ENCODE peak calls at places on chromosomes 7 and 10, in eight cellular contexts. Y is GM23338, C is Panc1, R is HepG2, V is K562, X is HCT116, Z is upper lobe of left lung, H is GM12878. K is an unnamed sample.

GRCh38 chr7:4093035-4093434 is 589.1 kb upstream of the FOXK1 start:
- ATAC-seq in C (no peak), Y (no peak), Z (no peak), R (no peak), H (no peak), V (no peak), X (no peak), K (no peak)

GRCh38 chr10:71753091-71753959 is 20.0 kb downstream of the VSIR start:
- ATAC-seq in Z (peak; percentile 58), Y (no peak), C (no peak), H (no peak), V (peak; percentile 74), R (peak; percentile 86), X (no peak), K (peak; percentile 25)

GRCh38 chr7:143321734-143322133 is 5.8 kb downstream of the CLCN1 start:
- ATAC-seq in R (peak; percentile 48), V (peak; percentile 27), Y (peak; percentile 34), C (peak; percentile 65), X (peak; percentile 88), Z (peak; percentile 73), H (peak; percentile 47), K (no peak)

GRCh38 chr10:98262571-98262970 is 5.4 kb downstream of the LOXL4 start:
- ATAC-seq in Z (peak; percentile 50), X (peak; percentile 82), H (peak; percentile 80), V (no peak), C (peak; percentile 84), Y (peak; percentile 84), R (peak; percentile 54), K (peak; percentile 28)

GRCh38 chr7:20114463-20114862 is 102.7 kb downstream of the MACC1 start:
- ATAC-seq in Z (peak; percentile 91), R (no peak), H (peak; percentile 91), X (no peak), C (no peak), Y (peak; percentile 38), V (peak; percentile 92), K (no peak)

GRCh38 chr10:11276475-11276990 is 258.9 kb downstream of the CELF2 start:
- ATAC-seq in V (no peak), Z (no peak), Y (no peak), X (no peak), C (no peak), H (no peak), R (no peak), K (no peak)

GRCh38 chr7:110922906-110923305 is 168.0 kb upstream of the LRRN3 start:
- ATAC-seq in X (no peak), Y (no peak), H (no peak), Z (no peak), C (no peak), R (peak; percentile 52), V (no peak), K (peak; percentile 58)

GRCh38 chr10:62052276-62052675 is 150.8 kb downstream of the ARID5B start:
- ATAC-seq in X (no peak), Y (no peak), C (no peak), Z (no peak), H (no peak), R (no peak), V (no peak), K (no peak)

GRCh38 chr10:24834869-24835268 is 111.2 kb upstream of the ARHGAP21 start:
- ATAC-seq in Z (no peak), V (no peak), R (no peak), C (no peak), X (no peak), H (no peak), Y (peak; percentile 55), K (no peak)

GRCh38 chr7:74023037-74023436 is 4.9 kb upstream of the ELN start:
- ATAC-seq in R (peak; percentile 28), V (no peak), C (peak; percentile 43), Y (peak; percentile 15), Z (peak; percentile 34), H (no peak), X (peak; percentile 71), K (peak; percentile 70)

GRCh38 chr7:139523988-139524815 is 717 bp downstream of the CLEC2L start:
- ATAC-seq in X (no peak), H (no peak), Z (no peak), V (no peak), C (no peak), R (no peak), Y (peak; percentile 68), K (no peak)

GRCh38 chr7:108066486-108066885 is 63.5 kb upstream of the LAMB1 start:
- ATAC-seq in R (peak; percentile 53), V (no peak), Z (no peak), X (no peak), Y (no peak), C (peak; percentile 64), H (no peak), K (no peak)

GRCh38 chr7:112081778-112082177 is 124.4 kb downstream of the DOCK4 start:
- ATAC-seq in V (no peak), C (no peak), X (no peak), R (no peak), Y (no peak), H (no peak), Z (peak; percentile 79), K (peak; percentile 57)

GRCh38 chr7:75712517-75713361 is 26.0 kb downstream of the HIP1 start:
- ATAC-seq in H (no peak), V (no peak), Y (peak; percentile 70), X (no peak), C (no peak), R (peak; percentile 25), Z (no peak), K (no peak)

GRCh38 chr10:122141821-122142651 is 129.1 kb upstream of the BTBD16 start:
- ATAC-seq in C (peak; percentile 13), R (peak; percentile 44), Z (peak; percentile 21), X (no peak), Y (no peak), H (no peak), V (no peak), K (no peak)

GRCh38 chr10:122142652-122143237 is 128.4 kb upstream of the BTBD16 start:
- ATAC-seq in R (peak; percentile 64), Z (peak; percentile 37), Y (peak; percentile 90), X (peak; percentile 52), V (peak; percentile 74), H (peak; percentile 46), C (peak; percentile 23), K (no peak)

GRCh38 chr10:122143238-122143841 is 127.8 kb upstream of the BTBD16 start:
- ATAC-seq in X (no peak), H (no peak), R (no peak), Y (peak; percentile 51), C (no peak), Z (no peak), V (no peak), K (no peak)

GRCh38 chr10:122145113-122145512 is 126.0 kb upstream of the BTBD16 start:
- ATAC-seq in R (no peak), Z (no peak), Y (no peak), H (no peak), V (no peak), C (no peak), X (no peak), K (no peak)

GRCh38 chr10:122144199-122144598 is 126.9 kb upstream of the BTBD16 start:
- ATAC-seq in C (no peak), X (no peak), Y (no peak), Z (no peak), H (no peak), R (no peak), V (no peak), K (no peak)
- H3K4me3 ChIP-seq in C (no peak overlapping the region), X (no peak overlapping the region), Y (no peak overlapping the region), Z (no peak overlapping the region), H (no peak overlapping the region), R (no peak overlapping the region), V (no peak overlapping the region), K (no peak overlapping the region)

GRCh38 chr7:38273286-38273995 is at the start of gene TARP:
- ATAC-seq in Y (no peak), R (no peak), V (no peak), X (no peak), Z (no peak), C (no peak), H (no peak), K (no peak)
- TF ChIP-seq POLR2AphosphoS5 in Y (no peak), R (no peak), V (no peak), X (no peak), Z (no peak), C (no peak), H (no peak), K (no peak)

DNA sequence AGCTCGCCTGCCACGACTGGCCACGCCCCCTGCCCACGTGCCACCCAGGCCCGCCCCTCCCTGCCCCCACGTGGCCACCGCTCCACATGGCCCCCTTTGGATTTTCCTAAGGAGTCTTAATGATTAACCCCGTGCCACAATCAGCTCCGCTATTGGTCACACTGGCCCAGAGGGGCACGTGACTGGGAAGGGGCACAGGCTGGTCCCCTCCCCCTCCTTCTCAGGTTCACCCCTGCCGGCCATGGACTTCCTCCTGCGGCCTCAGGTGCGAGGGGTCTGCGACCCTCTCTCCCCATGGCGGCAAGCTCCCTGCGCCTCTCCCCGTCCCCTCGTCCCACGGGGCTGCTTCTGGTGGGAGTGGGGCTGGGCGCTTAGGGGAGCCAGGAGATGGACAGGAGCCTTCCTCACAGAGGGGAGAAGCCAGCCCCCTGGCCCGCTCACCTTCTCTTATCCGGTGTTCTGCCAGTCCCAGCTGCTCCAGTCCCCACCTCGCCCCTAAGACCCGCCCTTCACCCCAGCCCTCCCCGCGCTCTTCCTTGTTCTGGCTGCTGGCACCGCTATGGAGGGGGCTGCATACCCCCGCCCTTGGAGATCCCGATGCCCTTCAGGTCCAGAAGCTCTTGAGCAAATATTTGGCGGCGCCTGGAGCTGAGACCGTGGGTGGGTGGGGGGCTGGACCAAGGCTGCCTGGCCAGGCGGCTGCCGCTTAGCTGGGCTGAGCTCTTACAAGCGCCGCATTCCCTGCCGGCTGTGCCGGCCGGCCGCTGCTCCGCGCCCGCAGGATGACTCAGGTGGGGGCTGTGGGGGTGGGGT is 3.2 kb downstream of the SLC4A2 start:
- ATAC-seq in Z (peak; percentile 31), Y (peak; percentile 44), R (peak; percentile 59), H (no peak), V (peak; percentile 65), C (no peak), X (peak; percentile 34), K (peak; percentile 39)
- H3K27ac ChIP-seq in Z (peak overlapping the region; percentile 59), Y (peak overlapping the region; percentile 88), R (peak overlapping the region; percentile 95), H (no peak overlapping the region), V (peak overlapping the region; percentile 90), C (peak overlapping the region; percentile 94), X (peak overlapping the region; percentile 87), K (peak overlapping the region; percentile 86)

GRCh38 chr10:27744478-27745379 is 890 bp downstream of the MKX start:
- ATAC-seq in C (peak; percentile 40), X (peak; percentile 35), R (no peak), V (no peak), Z (peak; percentile 12), Y (peak; percentile 7), H (no peak), K (peak; percentile 10)

GRCh38 chr10:27745380-27745718 is 270 bp downstream of the MKX start:
- ATAC-seq in Z (no peak), H (no peak), V (no peak), X (no peak), C (no peak), Y (peak; percentile 27), R (no peak), K (no peak)

GRCh38 chr10:27747096-27747451 is 1.5 kb upstream of the MKX start:
- ATAC-seq in Y (no peak), R (no peak), X (no peak), V (no peak), H (no peak), Z (no peak), C (no peak), K (no peak)

GRCh38 chr10:27746364-27747095 is 911 bp upstream of the MKX start:
- ATAC-seq in Y (no peak), X (no peak), Z (no peak), R (no peak), C (no peak), H (no peak), V (no peak), K (no peak)

GRCh38 chr10:27745719-27746363 is at the start of gene MKX:
- ATAC-seq in R (no peak), Y (peak; percentile 6), X (no peak), H (no peak), Z (peak; percentile 2), V (no peak), C (no peak), K (peak; percentile 17)
- H3K4me3 ChIP-seq in R (no peak within 1 kb of the TSS), Y (peak within 1 kb of the TSS; percentile 88), X (peak within 1 kb of the TSS; percentile 46), H (no peak within 1 kb of the TSS), Z (no peak within 1 kb of the TSS), V (no peak within 1 kb of the TSS), C (no peak within 1 kb of the TSS), K (peak within 1 kb of the TSS; percentile 69)